ENCODE peak calls at places on chromosomes 11 and 22, in eight cellular contexts. Z, N, J, Y, A, D, H and R are unnamed samples.

GRCh38 chr22:26680485-26680884 is 23.1 kb downstream of the MIAT start:
- DNase-seq in A (no peak), D (no peak), N (no peak), Z (no peak), J (no peak), H (no peak), Y (no peak), R (no peak)

GRCh38 chr11:26297179-26297970 is 34.6 kb upstream of the ANO3 start:
- DNase-seq in H (no peak), Z (no peak), A (peak), J (no peak), D (no peak), Y (no peak), N (no peak), R (peak)

GRCh38 chr11:12269104-12269441 is 108.3 kb upstream of the PARVA start:
- DNase-seq in Z (no peak), H (peak), N (peak), Y (no peak), D (no peak), A (peak), J (no peak), R (no peak)

GRCh38 chr11:2860636-2861035 is 24.9 kb downstream of the CDKN1C start:
- DNase-seq in H (no peak), Y (no peak), A (peak), D (no peak), J (no peak), N (no peak), Z (no peak), R (no peak)

GRCh38 chr11:60307507-60308195 is 19.4 kb upstream of the MS4A6E start:
- DNase-seq in Y (no peak), D (no peak), J (no peak), Z (no peak), N (no peak), H (no peak), A (no peak), R (no peak)

GRCh38 chr22:26431151-26431995 is 2.3 kb downstream of the ASPHD2 start:
- DNase-seq in J (no peak), N (no peak), Z (no peak), A (no peak), H (no peak), D (no peak), Y (no peak), R (no peak)

GRCh38 chr11:110774138-110775014 is 62.1 kb upstream of the ARHGAP20 start:
- DNase-seq in A (peak), Y (no peak), Z (no peak), N (no peak), J (no peak), D (no peak), H (no peak), R (no peak)

GRCh38 chr22:48752451-48753380 is 1075.0 kb downstream of the BRD1 start:
- DNase-seq in Y (no peak), H (peak), D (no peak), A (no peak), N (no peak), J (no peak), Z (no peak), R (peak)

GRCh38 chr22:35958334-35958733 is 70.3 kb downstream of the RBFOX2 start:
- DNase-seq in Z (no peak), D (no peak), N (no peak), H (no peak), J (no peak), Y (no peak), A (no peak), R (no peak)

GRCh38 chr11:16403851-16404250 is 47.5 kb upstream of the SOX6 start:
- DNase-seq in H (no peak), D (no peak), N (no peak), Z (no peak), A (no peak), J (no peak), Y (no peak), R (no peak)

GRCh38 chr11:102521121-102521520 is 9.4 kb downstream of the MMP7 start:
- DNase-seq in D (no peak), Z (no peak), J (no peak), N (no peak), Y (no peak), A (no peak), H (no peak), R (no peak)

GRCh38 chr22:37058917-37059701 is 7.6 kb downstream of the KCTD17 start:
- DNase-seq in J (no peak), Z (no peak), Y (no peak), D (no peak), H (no peak), N (no peak), A (no peak), R (no peak)

GRCh38 chr11:112735470-112735869 is 225.8 kb upstream of the NCAM1 start:
- DNase-seq in H (no peak), Y (no peak), A (no peak), J (no peak), N (no peak), D (no peak), Z (no peak), R (no peak)